ENCODE peak calls at places on chromosomes 3 and 15, in eight cellular contexts. I is lower leg skin, V is BJ, X is fibroblast of mammary gland, N is fibroblast of the aortic adventitia, B is AG10803, M is fibroblast of pulmonary artery, T is LNCaP clone FGC. H is an unnamed sample.

GRCh38 chr3:51711352-51712019 is 4.6 kb downstream of the GRM2 start:
- DNase-seq in T (no peak), I (no peak), M (no peak), V (no peak), N (no peak), X (no peak), B (no peak), H (no peak)

GRCh38 chr3:170257145-170257544 is 34.9 kb downstream of the PRKCI start:
- DNase-seq in M (no peak), I (no peak), B (no peak), T (no peak), N (no peak), V (no peak), X (no peak), H (no peak)

GRCh38 chr3:58291671-58292338 is 14.2 kb upstream of the RPP14 start:
- DNase-seq in X (no peak), B (no peak), T (no peak), V (no peak), N (no peak), I (no peak), M (no peak), H (no peak)

GRCh38 chr3:54294214-54294613 is 171.9 kb downstream of the CACNA2D3 start:
- DNase-seq in I (no peak), X (no peak), V (no peak), T (no peak), M (no peak), N (no peak), B (no peak), H (no peak)

GRCh38 chr3:47475029-47475569 is 642 bp downstream of the SCAP start:
- DNase-seq in B (peak), X (peak), M (peak), I (no peak), V (no peak), T (no peak), N (peak), H (no peak)

GRCh38 chr3:23602895-23603443 is 202.8 kb upstream of the UBE2E1 start:
- DNase-seq in B (no peak), N (no peak), V (no peak), X (no peak), I (no peak), T (no peak), M (no peak), H (no peak)

GRCh38 chr3:52834871-52835501 is at the start of gene MUSTN1:
- DNase-seq in M (peak), X (peak), I (no peak), B (peak), V (no peak), N (peak), T (no peak), H (no peak)

GRCh38 chr3:124409650-124410275 is 320.5 kb upstream of the UMPS start:
- DNase-seq in B (peak), N (no peak), X (no peak), T (no peak), M (peak), I (no peak), V (no peak), H (peak)

GRCh38 chr15:89004726-89005030 is 83.6 kb upstream of the ABHD2 start:
- DNase-seq in V (no peak), B (no peak), T (no peak), N (no peak), M (no peak), X (no peak), I (no peak), H (no peak)

GRCh38 chr3:190695225-190695624 is 167.3 kb downstream of the GMNC start:
- DNase-seq in T (no peak), I (no peak), N (no peak), M (no peak), B (no peak), V (no peak), X (no peak), H (no peak)

GRCh38 chr3:190695994-190696393 is 166.5 kb downstream of the GMNC start:
- DNase-seq in X (no peak), N (no peak), I (no peak), V (no peak), B (no peak), M (no peak), T (no peak), H (no peak)

GRCh38 chr3:190696777-190697501 is 165.6 kb downstream of the GMNC start:
- DNase-seq in N (peak), B (peak), X (peak), V (no peak), I (no peak), T (peak), M (peak), H (peak)

GRCh38 chr3:190697901-190698300 is 164.6 kb downstream of the GMNC start:
- DNase-seq in I (no peak), V (peak), M (peak), T (no peak), N (peak), X (peak), B (peak), H (peak)

DNA sequence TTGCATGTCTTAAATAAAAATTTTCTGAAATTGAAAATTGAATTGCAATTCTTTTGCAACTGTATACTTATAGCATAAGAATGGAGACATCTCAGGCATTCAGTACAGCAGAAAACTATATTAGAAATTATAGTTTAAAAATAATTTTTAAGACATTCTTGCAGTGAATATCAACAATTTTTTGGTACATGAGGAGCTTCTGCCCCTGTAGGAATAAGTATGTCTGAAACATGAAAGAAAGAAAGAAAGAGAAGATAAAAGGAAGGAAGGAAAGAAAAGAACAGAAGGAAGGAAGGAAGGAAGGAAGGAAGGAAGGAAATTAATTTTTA is 165.0 kb downstream of the GMNC start:
- DNase-seq in X (no peak), V (no peak), N (no peak), T (no peak), I (no peak), M (no peak), B (no peak), H (no peak)
- TF ChIP-seq CTCF in X (no peak), V (no peak), N (no peak), T (no peak), I (no peak), M (no peak), B (no peak), H (no peak)

DNA sequence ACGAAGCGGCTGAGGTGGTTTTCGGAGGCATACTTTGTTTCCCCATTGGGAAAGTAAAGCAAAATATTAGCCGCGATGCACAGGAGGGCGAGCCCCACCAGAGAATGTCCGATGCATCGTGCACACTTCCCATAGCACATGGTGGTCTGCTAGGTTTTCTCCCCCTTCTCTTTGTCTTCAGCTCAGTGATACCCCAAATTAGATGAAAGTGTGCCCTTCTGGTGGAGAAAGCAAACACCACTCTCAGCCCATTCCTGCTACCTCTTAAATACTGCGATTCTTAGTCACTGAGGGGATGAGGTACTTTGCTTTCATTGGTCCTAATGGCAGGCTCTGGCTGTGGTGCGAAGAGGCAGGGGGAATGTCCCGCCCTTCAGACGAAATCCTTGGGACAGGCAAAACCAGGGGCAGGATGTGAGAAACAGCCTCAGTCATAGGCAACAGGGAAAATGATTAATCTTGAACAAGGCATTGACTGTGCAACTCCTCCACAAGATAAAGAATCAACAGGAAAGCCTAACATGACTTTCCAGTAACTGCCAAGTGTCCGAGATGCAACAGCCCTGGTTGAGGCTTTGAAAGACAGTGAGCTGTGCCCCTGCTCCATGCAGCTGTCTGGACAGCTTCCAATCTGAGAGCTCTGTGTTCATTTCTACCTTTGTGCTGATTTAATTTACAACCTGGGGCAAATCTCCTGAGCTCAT is at the start of gene TM4SF1:
- DNase-seq in B (peak), M (peak), I (no peak), X (peak), T (peak), N (peak), V (no peak), H (no peak)
- H3K4me3 ChIP-seq in B (peak), M (peak), I (peak), X (peak), T (peak), N (peak), V (peak), H (peak)

GRCh38 chr3:171531716-171532115 is 71.5 kb upstream of the TNIK start:
- DNase-seq in N (no peak), M (no peak), B (no peak), V (no peak), T (no peak), I (no peak), X (peak), H (no peak)

GRCh38 chr3:171526146-171526545 is 65.9 kb upstream of the TNIK start:
- DNase-seq in T (no peak), B (peak), X (peak), V (no peak), M (peak), N (peak), I (no peak), H (no peak)

GRCh38 chr3:171528102-171528501 is 67.9 kb upstream of the TNIK start:
- DNase-seq in V (no peak), X (peak), M (peak), I (no peak), B (peak), N (peak), T (no peak), H (no peak)

GRCh38 chr3:171525437-171525836 is 65.2 kb upstream of the TNIK start:
- DNase-seq in V (no peak), M (no peak), X (no peak), T (no peak), B (peak), N (peak), I (no peak), H (no peak)

GRCh38 chr3:171526869-171527268 is 66.7 kb upstream of the TNIK start:
- DNase-seq in V (peak), B (peak), I (no peak), X (peak), T (no peak), M (peak), N (peak), H (peak)
- TF ChIP-seq CTCF in V (peak), B (peak), I (no peak), X (no peak), T (no peak), M (no peak), N (no peak), H (no peak)

GRCh38 chr3:195903950-195904290 is 4.4 kb downstream of the TNK2 start:
- DNase-seq in X (no peak), T (no peak), B (no peak), M (no peak), V (no peak), I (no peak), N (no peak), H (no peak)

GRCh38 chr3:195906865-195907729 is 1.3 kb downstream of the TNK2 start:
- DNase-seq in I (no peak), V (no peak), N (no peak), B (no peak), X (no peak), M (no peak), T (no peak), H (no peak)

GRCh38 chr3:195904364-195904763 is 4.0 kb downstream of the TNK2 start:
- DNase-seq in B (no peak), N (no peak), T (no peak), M (no peak), V (no peak), I (no peak), X (no peak), H (no peak)

GRCh38 chr3:195907730-195908438 is 467 bp downstream of the TNK2 start:
- DNase-seq in N (no peak), B (no peak), V (no peak), M (no peak), I (no peak), X (no peak), T (no peak), H (no peak)

DNA sequence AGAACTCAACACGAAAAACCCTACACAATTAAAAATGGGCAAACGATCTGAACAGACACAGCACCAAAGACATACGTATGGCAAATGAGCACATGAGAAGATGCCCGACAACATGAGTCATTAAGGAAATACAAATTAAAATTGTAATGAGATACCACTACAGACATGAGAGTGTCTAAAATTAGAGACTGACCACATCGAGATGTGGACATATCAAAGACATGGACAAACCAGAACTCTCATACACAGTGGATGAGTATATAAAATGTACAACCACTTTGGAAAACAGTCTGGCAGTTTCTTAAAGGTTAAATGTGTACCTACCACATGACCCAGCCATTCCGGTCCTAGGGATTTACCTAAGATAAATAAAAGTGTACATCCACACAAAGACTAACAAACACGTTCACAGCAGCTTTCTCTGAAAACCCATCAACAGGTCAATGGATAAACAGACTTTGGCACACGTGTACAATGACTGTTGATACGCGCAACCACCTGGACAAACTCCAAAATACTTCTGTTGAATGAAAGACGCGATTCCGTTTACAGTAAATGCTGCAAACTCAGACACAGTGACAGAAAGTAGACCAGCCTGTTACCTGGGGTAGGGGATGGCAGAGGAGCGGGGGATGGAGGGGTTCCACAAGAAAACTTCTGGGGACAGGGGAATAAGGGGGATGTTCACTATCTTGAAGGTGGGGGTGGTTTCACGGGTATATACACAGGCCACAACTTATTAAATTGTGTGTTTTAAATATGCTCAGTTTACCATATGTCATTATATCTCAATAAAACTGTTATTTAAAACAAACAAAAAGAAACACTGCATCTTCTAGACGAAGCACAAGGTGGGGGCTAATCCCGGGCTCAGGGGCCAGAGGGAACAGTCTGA is 2.1 kb downstream of the TNK2 start:
- DNase-seq in I (no peak), V (no peak), N (no peak), T (peak), M (no peak), B (peak), X (peak), H (no peak)
- H3K4me3 ChIP-seq in I (no peak), V (no peak), N (no peak), T (peak), M (no peak), B (no peak), X (no peak), H (peak)

GRCh38 chr15:66046751-66047150 is 177.5 kb downstream of the RAB11A start:
- DNase-seq in V (no peak), T (no peak), B (no peak), X (no peak), N (no peak), I (no peak), M (no peak), H (no peak)
- TF ChIP-seq CTCF in V (no peak), T (no peak), B (no peak), X (no peak), N (no peak), I (no peak), M (no peak), H (no peak)

DNA sequence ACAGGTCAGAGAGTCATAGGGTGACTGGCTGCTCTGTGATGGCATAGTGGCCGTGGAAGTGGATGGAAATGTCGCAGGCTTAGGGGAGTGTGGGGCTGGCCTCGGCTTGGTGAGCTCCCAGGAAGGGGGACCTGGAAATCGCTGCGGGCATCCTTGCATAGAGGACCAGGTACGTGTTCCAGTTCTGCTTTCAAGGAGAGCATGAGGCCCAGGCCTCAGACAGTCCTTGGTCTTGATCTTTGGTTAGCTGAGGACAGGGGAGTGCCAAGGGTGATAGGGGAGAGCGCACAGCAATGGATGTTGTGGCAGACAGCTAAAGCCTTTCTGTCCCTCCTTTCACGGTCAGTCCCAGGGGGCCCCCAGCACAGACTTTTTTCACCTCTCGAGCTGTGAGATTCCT is 110.5 kb downstream of the SNRPN start:
- DNase-seq in T (no peak), X (no peak), B (no peak), I (no peak), M (no peak), N (no peak), V (no peak), H (no peak)
- H3K4me3 ChIP-seq in T (no peak), X (no peak), B (no peak), I (no peak), M (no peak), N (no peak), V (no peak), H (no peak)

GRCh38 chr3:145776782-145777408 is 384.1 kb downstream of the PLOD2 start:
- DNase-seq in B (peak), X (peak), I (peak), M (peak), N (peak), V (peak), T (peak), H (peak)
- TF ChIP-seq CTCF in B (peak), X (peak), I (no peak), M (peak), N (peak), V (peak), T (peak), H (peak)

GRCh38 chr15:99921086-99921485 is 187.8 kb upstream of the LYSMD4 start:
- DNase-seq in I (no peak), V (no peak), M (peak), T (no peak), B (no peak), N (no peak), X (peak), H (no peak)

GRCh38 chr15:99929266-99929665 is 196.0 kb upstream of the LYSMD4 start:
- DNase-seq in I (peak), B (no peak), X (no peak), T (no peak), N (no peak), V (no peak), M (no peak), H (no peak)

GRCh38 chr15:99930696-99931095 is 197.5 kb upstream of the LYSMD4 start:
- DNase-seq in M (no peak), B (no peak), X (no peak), I (peak), V (no peak), T (no peak), N (no peak), H (no peak)

GRCh38 chr15:99928429-99928981 is 195.3 kb upstream of the LYSMD4 start:
- DNase-seq in T (peak), I (peak), V (no peak), X (peak), N (peak), B (peak), M (peak), H (peak)

GRCh38 chr15:99925661-99926461 is 192.6 kb upstream of the LYSMD4 start:
- DNase-seq in X (no peak), N (no peak), B (no peak), I (peak), V (no peak), T (peak), M (peak), H (no peak)
- H3K4me3 ChIP-seq in X (peak), N (peak), B (peak), I (peak), V (peak), T (peak), M (peak), H (no peak)

DNA sequence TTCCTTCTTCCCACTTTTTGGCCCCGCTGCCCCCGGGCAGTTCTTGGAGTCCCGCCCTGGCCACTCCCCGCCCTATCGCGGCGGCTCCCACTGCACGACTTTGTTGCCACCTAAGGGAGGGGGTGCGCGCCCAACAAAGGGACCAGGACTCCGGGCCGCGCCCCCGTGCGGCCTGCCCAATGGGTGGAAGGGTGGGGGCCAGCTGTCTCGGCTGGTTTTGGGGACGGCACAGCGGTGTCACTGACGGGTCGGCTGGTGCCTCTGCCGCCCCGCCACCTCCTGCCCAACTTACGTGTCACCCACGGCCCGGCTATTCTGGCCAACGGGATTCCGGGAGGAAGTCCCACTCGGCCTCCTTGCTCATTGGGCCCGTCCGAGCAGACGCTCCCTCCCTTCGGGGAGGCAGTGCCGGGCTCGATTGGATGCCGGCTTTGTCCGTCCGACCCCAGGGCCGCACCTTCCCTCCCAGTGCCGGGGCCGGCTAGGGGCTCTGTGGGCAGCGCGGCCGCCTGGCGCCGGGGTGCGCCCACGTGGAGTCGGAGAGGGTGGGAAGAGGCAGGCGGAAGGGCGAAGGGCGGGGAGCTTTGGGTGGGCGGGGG is at the start of gene GOLIM4:
- DNase-seq in N (peak), V (peak), X (peak), M (peak), B (peak), T (peak), I (peak), H (no peak)
- TF ChIP-seq CTCF in N (peak), V (no peak), X (no peak), M (no peak), B (peak), T (no peak), I (no peak), H (no peak)

H was measured in HFF-Myc.